ENCODE peak calls at places on chromosomes 4 and X, in seven cellular contexts. Z is lower lobe of right lung, N is RWPE1, H is upper lobe of left lung, V is left ventricle myocardium superior, L is fibroblast of pulmonary artery, W is A172. O is an unnamed sample.

GRCh38 chr4:76087007-76087769 is 12.7 kb downstream of the ART3 start:
- DNase-seq in V (peak), W (peak), L (peak), H (no peak), Z (no peak), N (peak), O (peak)

GRCh38 chrX:70132877-70133302 is 357 bp upstream of the IGBP1 start:
- DNase-seq in L (no peak), W (no peak), H (no peak), Z (no peak), N (no peak), V (no peak), O (no peak)

GRCh38 chr4:91111556-91111955 is 984.4 kb downstream of the CCSER1 start:
- DNase-seq in W (no peak), N (no peak), L (no peak), H (no peak), V (no peak), Z (no peak), O (no peak)

GRCh38 chr4:86910369-86910768 is 18.1 kb upstream of the C4orf36 start:
- DNase-seq in W (no peak), H (no peak), N (no peak), V (no peak), Z (no peak), L (no peak), O (no peak)

GRCh38 chrX:47144626-47145407 is at the start of the genes NDUFB11 and RBM10:
- DNase-seq in H (peak), W (peak), Z (peak), V (peak), N (peak), L (peak), O (peak)

GRCh38 chr4:147985376-147985775 is 253.5 kb downstream of the ARHGAP10 start:
- DNase-seq in V (no peak), N (no peak), L (no peak), Z (no peak), W (no peak), H (no peak), O (no peak)

GRCh38 chr4:4533461-4534169 is 8.2 kb downstream of the STX18 start:
- DNase-seq in H (no peak), V (no peak), W (no peak), L (no peak), N (no peak), Z (no peak), O (no peak)

GRCh38 chr4:88526221-88526815 is 2.7 kb upstream of the PYURF start:
- DNase-seq in H (no peak), V (no peak), L (peak), W (no peak), Z (no peak), N (no peak), O (no peak)

GRCh38 chr4:159349332-159349731 is 246.5 kb downstream of the RAPGEF2 start:
- DNase-seq in H (no peak), V (no peak), W (no peak), N (no peak), Z (no peak), L (no peak), O (no peak)

GRCh38 chr4:11228575-11228974 is 200.1 kb downstream of the HS3ST1 start:
- DNase-seq in H (no peak), W (no peak), V (no peak), L (peak), N (peak), Z (no peak), O (no peak)

GRCh38 chr4:94941706-94942105 is 184.0 kb downstream of the BMPR1B start:
- DNase-seq in L (no peak), V (no peak), H (no peak), W (no peak), N (no peak), Z (no peak), O (no peak)

GRCh38 chr4:173519130-173520101 is 10.6 kb downstream of the HAND2 start:
- DNase-seq in N (no peak), L (peak), H (peak), W (no peak), Z (no peak), V (peak), O (peak)

GRCh38 chr4:79872738-79873137 is 200.3 kb downstream of the ANTXR2 start:
- DNase-seq in Z (no peak), W (no peak), L (no peak), H (no peak), N (peak), V (no peak), O (no peak)

GRCh38 chr4:86720508-86721068 is 126.5 kb downstream of the PTPN13 start:
- DNase-seq in W (no peak), V (no peak), N (peak), Z (no peak), H (no peak), L (peak), O (no peak)

GRCh38 chr4:145930592-145930991 is 8.0 kb downstream of the ZNF827 start:
- DNase-seq in H (no peak), N (no peak), L (no peak), W (no peak), V (peak), Z (no peak), O (no peak)

GRCh38 chr4:92270908-92271307 is 32.9 kb upstream of the GRID2 start:
- DNase-seq in N (no peak), L (peak), W (peak), V (no peak), Z (no peak), H (no peak), O (no peak)

GRCh38 chr4:88858752-88859151 is 161.1 kb upstream of the NAP1L5 start:
- DNase-seq in V (no peak), H (no peak), Z (no peak), N (no peak), L (no peak), W (no peak), O (no peak)

GRCh38 chr4:152606800-152607577 is 71.1 kb upstream of the FBXW7 start:
- DNase-seq in V (no peak), W (no peak), L (no peak), H (no peak), Z (no peak), N (no peak), O (no peak)

GRCh38 chrX:106608016-106608415 is 3.8 kb upstream of the RADX start:
- DNase-seq in H (no peak), Z (peak), L (no peak), N (no peak), W (no peak), V (no peak), O (no peak)

GRCh38 chr4:69057620-69058409 is 38.5 kb upstream of the UGT2B7 start:
- DNase-seq in N (no peak), V (no peak), W (no peak), L (peak), Z (no peak), H (no peak), O (no peak)

GRCh38 chrX:77442728-77443127 is 4.5 kb upstream of the FGF16 start:
- DNase-seq in H (no peak), Z (no peak), V (no peak), N (peak), W (peak), L (peak), O (no peak)

GRCh38 chrX:34893741-34894140 is 48.9 kb upstream of the FAM47B start:
- DNase-seq in Z (no peak), V (no peak), L (peak), W (no peak), H (no peak), N (no peak), O (no peak)

O was measured in left cardiac atrium.